ENCODE peak calls at places on chromosomes 11 and 22, in eight cellular contexts. One of them, this sample, is unnamed.

GRCh38 chr11:58642120-58642625 is 19.7 kb downstream of the CNTF start:
- DNase-seq in endodermal cell: no peak
- DNase-seq in thoracic aorta: no peak
- DNase-seq in neural crest cell: no peak
- DNase-seq in tibial nerve: no peak
- DNase-seq in GM10248: no peak
- DNase-seq in stimulated activated CD4-positive, alpha-beta T cell treated with anti-CD3 and anti-CD28 coated beads, Interleukin-4, amount 100 ng/mL, for 48 hours: no peak
- DNase-seq in foreskin keratinocyte: no peak
- DNase-seq in this sample: no peak

GRCh38 chr11:112885744-112886706 is 75.2 kb upstream of the NCAM1 start:
- DNase-seq in tibial nerve: no peak
- DNase-seq in endodermal cell: no peak
- DNase-seq in foreskin keratinocyte: peak
- DNase-seq in neural crest cell: no peak
- DNase-seq in stimulated activated CD4-positive, alpha-beta T cell treated with anti-CD3 and anti-CD28 coated beads, Interleukin-4, amount 100 ng/mL, for 48 hours: no peak
- DNase-seq in thoracic aorta: no peak
- DNase-seq in GM10248: no peak
- DNase-seq in this sample: no peak

GRCh38 chr11:85947431-85948272 is 92.5 kb downstream of the CCDC83 start:
- DNase-seq in endodermal cell: no peak
- DNase-seq in tibial nerve: no peak
- DNase-seq in GM10248: peak
- DNase-seq in stimulated activated CD4-positive, alpha-beta T cell treated with anti-CD3 and anti-CD28 coated beads, Interleukin-4, amount 100 ng/mL, for 48 hours: no peak
- DNase-seq in neural crest cell: no peak
- DNase-seq in thoracic aorta: no peak
- DNase-seq in foreskin keratinocyte: peak
- DNase-seq in this sample: no peak

GRCh38 chr11:58671946-58672345 is 49.5 kb downstream of the CNTF start:
- DNase-seq in foreskin keratinocyte: no peak
- DNase-seq in endodermal cell: no peak
- DNase-seq in thoracic aorta: no peak
- DNase-seq in stimulated activated CD4-positive, alpha-beta T cell treated with anti-CD3 and anti-CD28 coated beads, Interleukin-4, amount 100 ng/mL, for 48 hours: no peak
- DNase-seq in tibial nerve: no peak
- DNase-seq in neural crest cell: no peak
- DNase-seq in GM10248: no peak
- DNase-seq in this sample: no peak

GRCh38 chr22:41687901-41688364 is 734 bp downstream of the SNU13 start:
- DNase-seq in tibial nerve: no peak
- DNase-seq in neural crest cell: no peak
- DNase-seq in GM10248: no peak
- DNase-seq in thoracic aorta: no peak
- DNase-seq in endodermal cell: peak
- DNase-seq in foreskin keratinocyte: peak
- DNase-seq in stimulated activated CD4-positive, alpha-beta T cell treated with anti-CD3 and anti-CD28 coated beads, Interleukin-4, amount 100 ng/mL, for 48 hours: no peak
- DNase-seq in this sample: no peak

GRCh38 chr11:62574363-62575057 is 819 bp upstream of the EEF1G start:
- DNase-seq in GM10248: peak
- DNase-seq in foreskin keratinocyte: no peak
- DNase-seq in endodermal cell: peak
- DNase-seq in stimulated activated CD4-positive, alpha-beta T cell treated with anti-CD3 and anti-CD28 coated beads, Interleukin-4, amount 100 ng/mL, for 48 hours: no peak
- DNase-seq in thoracic aorta: no peak
- DNase-seq in neural crest cell: no peak
- DNase-seq in tibial nerve: no peak
- DNase-seq in this sample: no peak

GRCh38 chr11:129770993-129771392 is 44.7 kb upstream of the TMEM45B start:
- DNase-seq in tibial nerve: no peak
- DNase-seq in neural crest cell: no peak
- DNase-seq in endodermal cell: no peak
- DNase-seq in foreskin keratinocyte: no peak
- DNase-seq in stimulated activated CD4-positive, alpha-beta T cell treated with anti-CD3 and anti-CD28 coated beads, Interleukin-4, amount 100 ng/mL, for 48 hours: no peak
- DNase-seq in GM10248: no peak
- DNase-seq in thoracic aorta: no peak
- DNase-seq in this sample: no peak

GRCh38 chr11:95450547-95451123 is 219.6 kb upstream of the SESN3 start:
- DNase-seq in endodermal cell: no peak
- DNase-seq in GM10248: no peak
- DNase-seq in tibial nerve: no peak
- DNase-seq in stimulated activated CD4-positive, alpha-beta T cell treated with anti-CD3 and anti-CD28 coated beads, Interleukin-4, amount 100 ng/mL, for 48 hours: no peak
- DNase-seq in thoracic aorta: no peak
- DNase-seq in foreskin keratinocyte: no peak
- DNase-seq in neural crest cell: no peak
- DNase-seq in this sample: no peak

GRCh38 chr22:19067696-19068348 is 54.4 kb downstream of the DGCR2 start:
- DNase-seq in tibial nerve: no peak
- DNase-seq in neural crest cell: no peak
- DNase-seq in stimulated activated CD4-positive, alpha-beta T cell treated with anti-CD3 and anti-CD28 coated beads, Interleukin-4, amount 100 ng/mL, for 48 hours: no peak
- DNase-seq in thoracic aorta: no peak
- DNase-seq in foreskin keratinocyte: no peak
- DNase-seq in GM10248: no peak
- DNase-seq in endodermal cell: no peak
- DNase-seq in this sample: no peak

GRCh38 chr11:77267910-77268309 is 33.6 kb downstream of the GDPD4 start:
- DNase-seq in neural crest cell: no peak
- DNase-seq in thoracic aorta: no peak
- DNase-seq in endodermal cell: no peak
- DNase-seq in tibial nerve: no peak
- DNase-seq in foreskin keratinocyte: peak
- DNase-seq in GM10248: no peak
- DNase-seq in stimulated activated CD4-positive, alpha-beta T cell treated with anti-CD3 and anti-CD28 coated beads, Interleukin-4, amount 100 ng/mL, for 48 hours: no peak
- DNase-seq in this sample: no peak

GRCh38 chr22:38744981-38745380 is 10.8 kb downstream of the SUN2 start:
- DNase-seq in stimulated activated CD4-positive, alpha-beta T cell treated with anti-CD3 and anti-CD28 coated beads, Interleukin-4, amount 100 ng/mL, for 48 hours: no peak
- DNase-seq in neural crest cell: no peak
- DNase-seq in GM10248: no peak
- DNase-seq in thoracic aorta: no peak
- DNase-seq in foreskin keratinocyte: no peak
- DNase-seq in endodermal cell: no peak
- DNase-seq in tibial nerve: no peak
- DNase-seq in this sample: no peak

GRCh38 chr11:26779466-26779865 is 57.6 kb upstream of the SLC5A12 start:
- DNase-seq in stimulated activated CD4-positive, alpha-beta T cell treated with anti-CD3 and anti-CD28 coated beads, Interleukin-4, amount 100 ng/mL, for 48 hours: no peak
- DNase-seq in neural crest cell: no peak
- DNase-seq in GM10248: no peak
- DNase-seq in thoracic aorta: no peak
- DNase-seq in endodermal cell: no peak
- DNase-seq in tibial nerve: no peak
- DNase-seq in foreskin keratinocyte: no peak
- DNase-seq in this sample: no peak

GRCh38 chr11:75778962-75779361 is 10.4 kb downstream of the DGAT2 start:
- DNase-seq in tibial nerve: no peak
- DNase-seq in neural crest cell: no peak
- DNase-seq in GM10248: no peak
- DNase-seq in stimulated activated CD4-positive, alpha-beta T cell treated with anti-CD3 and anti-CD28 coated beads, Interleukin-4, amount 100 ng/mL, for 48 hours: no peak
- DNase-seq in foreskin keratinocyte: no peak
- DNase-seq in endodermal cell: no peak
- DNase-seq in thoracic aorta: no peak
- DNase-seq in this sample: no peak

This sample was measured in T follicular helper cell.